ENCODE peak calls at places on chromosomes 7 and 10, in seven cellular contexts. R, E, O, F, G, J and I are unnamed samples.

GRCh38 chr7:15870337-15870736 is 183.9 kb upstream of the MEOX2 start:
- DNase-seq in R (no peak), E (no peak), O (no peak), F (no peak), G (no peak), J (no peak), I (no peak)

GRCh38 chr10:101597036-101597435 is 8.9 kb downstream of the DPCD start:
- DNase-seq in R (no peak), E (no peak), O (no peak), F (no peak), G (no peak), J (peak), I (no peak)

GRCh38 chr10:99530108-99531025 is 2.4 kb upstream of the NKX2-3 start:
- DNase-seq in R (no peak), E (peak), O (no peak), F (no peak), G (no peak), J (no peak), I (no peak)

GRCh38 chr10:113029055-113029440 is 79.0 kb downstream of the TCF7L2 start:
- DNase-seq in R (no peak), E (no peak), O (no peak), F (no peak), G (no peak), J (no peak), I (no peak)

GRCh38 chr7:1123721-1124120 is 35.8 kb downstream of the GPER1 start:
- DNase-seq in R (no peak), E (no peak), O (peak), F (peak), G (peak), J (peak), I (peak)

GRCh38 chr10:127552446-127552845 is 3.3 kb downstream of the NPS start:
- DNase-seq in R (no peak), E (no peak), O (no peak), F (no peak), G (no peak), J (no peak), I (no peak)

GRCh38 chr7:3754488-3755365 is 453.7 kb downstream of the SDK1 start:
- DNase-seq in R (peak), E (no peak), O (peak), F (no peak), G (peak), J (no peak), I (peak)

GRCh38 chr7:94050046-94050445 is 45.9 kb upstream of the BET1 start:
- DNase-seq in R (no peak), E (peak), O (no peak), F (no peak), G (no peak), J (no peak), I (no peak)

GRCh38 chr7:136957391-136957790 is 88.9 kb downstream of the CHRM2 start:
- DNase-seq in R (peak), E (no peak), O (no peak), F (no peak), G (no peak), J (no peak), I (no peak)

GRCh38 chr10:6885284-6885683 is 305.2 kb upstream of the PRKCQ start:
- DNase-seq in R (no peak), E (no peak), O (no peak), F (no peak), G (no peak), J (no peak), I (no peak)

GRCh38 chr7:44629825-44630580 is 23.6 kb downstream of the OGDH start:
- DNase-seq in R (no peak), E (peak), O (no peak), F (no peak), G (no peak), J (no peak), I (no peak)

GRCh38 chr10:124019886-124020797 is 73.3 kb downstream of the CHST15 start:
- DNase-seq in R (no peak), E (no peak), O (no peak), F (no peak), G (no peak), J (no peak), I (no peak)

GRCh38 chr7:129612112-129613015 is 844 bp downstream of the NRF1 start:
- DNase-seq in R (peak), E (peak), O (no peak), F (no peak), G (peak), J (peak), I (peak)